ENCODE peak calls at places on chromosomes 6 and 20, in seven cellular contexts. O is K562, L is SK-N-SH, F is H1, E is GM12878, U is GM12891, T is HepG2. K is an unnamed sample.
A peak's percentile ranks its signal among the peaks of the same experiment; 100 is the strongest.

GRCh38 chr6:55009114-55009513 is 162.5 kb downstream of the FAM83B start:
- DNase-seq in O (no peak), L (no peak), F (no peak), E (no peak), U (no peak), T (no peak), K (no peak)

GRCh38 chr6:135006386-135006914 is 48.2 kb downstream of the HBS1L start:
- DNase-seq in O (peak; percentile 67), L (no peak), F (no peak), E (no peak), U (no peak), T (no peak), K (no peak)

GRCh38 chr6:167532410-167533294 is 207.8 kb downstream of the TTLL2 start:
- DNase-seq in O (no peak), L (no peak), F (no peak), E (no peak), U (no peak), T (no peak), K (no peak)

GRCh38 chr6:81304486-81304885 is 448.0 kb downstream of the TENT5A start:
- DNase-seq in O (no peak), L (no peak), F (no peak), E (no peak), U (no peak), T (no peak), K (no peak)

GRCh38 chr6:157025459-157025858 is 248.3 kb downstream of the ARID1B start:
- DNase-seq in O (no peak), L (no peak), F (no peak), E (no peak), U (no peak), T (peak; percentile 16), K (no peak)

GRCh38 chr6:142763205-142763604 is 181.8 kb downstream of the HIVEP2 start:
- DNase-seq in O (no peak), L (no peak), F (no peak), E (no peak), U (no peak), T (no peak), K (no peak)

GRCh38 chr6:11111769-11112437 is 378 bp upstream of the ERVFRD-1 start:
- DNase-seq in O (peak; percentile 55), L (no peak), F (no peak), E (no peak), U (no peak), T (no peak), K (no peak)

GRCh38 chr6:111280445-111280844 is 193.1 kb downstream of the SLC16A10 start:
- DNase-seq in O (no peak), L (no peak), F (no peak), E (no peak), U (no peak), T (no peak), K (no peak)

GRCh38 chr6:35518566-35519312 is 6.0 kb upstream of the TULP1 start:
- DNase-seq in O (no peak), L (no peak), F (no peak), E (no peak), U (no peak), T (no peak), K (no peak)

GRCh38 chr20:54067606-54068174 is 2.7 kb downstream of the BCAS1 start:
- DNase-seq in O (peak; percentile 39), L (no peak), F (peak; percentile 29), E (peak; percentile 75), U (no peak), T (peak; percentile 99), K (no peak)

GRCh38 chr6:37673436-37673835 is 24.2 kb downstream of the MDGA1 start:
- DNase-seq in O (no peak), L (no peak), F (no peak), E (no peak), U (no peak), T (no peak), K (no peak)

GRCh38 chr6:143647191-143647590 is 30.6 kb upstream of the PHACTR2 start:
- DNase-seq in O (no peak), L (no peak), F (no peak), E (no peak), U (no peak), T (no peak), K (no peak)

GRCh38 chr20:59591061-59591460 is 13.3 kb upstream of the PHACTR3 start:
- DNase-seq in O (no peak), L (no peak), F (no peak), E (no peak), U (no peak), T (no peak), K (no peak)
- TF ChIP-seq POLR2AphosphoS5 in O (no peak), L (no peak), F (no peak), E (no peak), U (no peak), T (no peak), K (no peak)

GRCh38 chr20:57651977-57652864 is 32.0 kb upstream of the ZBP1 start:
- DNase-seq in O (peak; percentile 5), L (peak; percentile 22), F (no peak), E (no peak), U (peak; percentile 5), T (no peak), K (peak; percentile 9)
- TF ChIP-seq TAF1 in O (no peak), L (no peak), F (no peak), E (no peak), U (no peak), T (no peak), K (no peak)

GRCh38 chr20:38073307-38074010 is 39.9 kb downstream of the RPRD1B start:
- DNase-seq in O (peak; percentile 62), L (peak; percentile 52), F (no peak), E (no peak), U (no peak), T (peak; percentile 76), K (no peak)
- TF ChIP-seq POLR2AphosphoS5 in O (no peak), L (peak; percentile 19), F (no peak), E (peak; percentile 23), U (no peak), T (no peak), K (no peak)

GRCh38 chr6:117549606-117550005 is 52.7 kb downstream of the GOPC start:
- DNase-seq in O (no peak), L (no peak), F (no peak), E (no peak), U (no peak), T (no peak), K (no peak)
- TF ChIP-seq TAF1 in O (no peak), L (no peak), F (no peak), E (no peak), U (no peak), T (no peak), K (no peak)

GRCh38 chr20:4820833-4821518 is 99.3 kb downstream of the PRND start:
- DNase-seq in O (no peak), L (no peak), F (no peak), E (no peak), U (no peak), T (no peak), K (no peak)
- TF ChIP-seq POLR2AphosphoS5 in O (no peak), L (no peak), F (no peak), E (no peak), U (no peak), T (no peak), K (no peak)

GRCh38 chr6:131660195-131660594 is 23.1 kb downstream of the ENPP3 start:
- DNase-seq in O (no peak), L (no peak), F (no peak), E (no peak), U (no peak), T (no peak), K (no peak)
- TF ChIP-seq TAF1 in O (no peak), L (no peak), F (no peak), E (no peak), U (no peak), T (no peak), K (no peak)

DNA sequence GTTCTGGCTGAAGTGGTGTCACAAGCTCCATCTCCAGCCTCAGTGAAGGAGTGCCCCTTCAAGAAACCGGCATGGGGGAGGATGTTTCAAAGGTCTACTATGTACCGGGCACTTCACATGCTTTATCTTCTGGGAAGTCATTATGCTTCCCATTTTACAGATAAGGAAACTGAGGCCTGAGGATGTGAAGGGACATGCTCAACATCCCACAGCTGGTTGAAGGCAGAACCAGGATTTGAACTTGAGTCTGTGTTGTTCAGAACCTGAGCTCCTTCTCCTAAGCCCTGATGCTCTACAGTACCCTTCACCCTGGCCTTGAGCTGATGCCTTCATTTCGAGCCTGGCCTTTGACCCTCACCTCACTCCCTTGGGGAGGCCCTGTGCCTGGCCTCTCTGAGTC is 13.0 kb downstream of the GLP1R start:
- DNase-seq in O (no peak), L (no peak), F (no peak), E (no peak), U (no peak), T (no peak), K (no peak)
- TF ChIP-seq POLR2AphosphoS5 in O (no peak), L (no peak), F (no peak), E (no peak), U (no peak), T (no peak), K (no peak)

GRCh38 chr20:44011251-44011940 is 96.7 kb downstream of the TOX2 start:
- DNase-seq in O (no peak), L (peak; percentile 76), F (no peak), E (no peak), U (no peak), T (no peak), K (no peak)
- TF ChIP-seq TAF1 in O (no peak), L (no peak), F (no peak), E (no peak), U (no peak), T (no peak), K (no peak)

GRCh38 chr6:40573221-40573620 is 13.9 kb downstream of the LRFN2 start:
- DNase-seq in O (no peak), L (no peak), F (no peak), E (no peak), U (no peak), T (no peak), K (no peak)

GRCh38 chr6:40568062-40568708 is 19.0 kb downstream of the LRFN2 start:
- DNase-seq in O (no peak), L (peak; percentile 65), F (no peak), E (no peak), U (no peak), T (no peak), K (no peak)

GRCh38 chr6:40569162-40569920 is 17.8 kb downstream of the LRFN2 start:
- DNase-seq in O (no peak), L (no peak), F (no peak), E (no peak), U (no peak), T (no peak), K (no peak)
- TF ChIP-seq POLR2AphosphoS5 in O (no peak), L (no peak), F (no peak), E (no peak), U (no peak), T (no peak), K (no peak)